ENCODE peak calls at places on chromosomes 12 and 14, in six cellular contexts. R is ovary, S is RWPE1, V is foreskin fibroblast, H is GM06990, O is HL-60. X is an unnamed sample.

GRCh38 chr14:75005357-75005756 is 2.6 kb downstream of the EIF2B2 start:
- DNase-seq in R (no peak), S (no peak), V (no peak), H (no peak), O (no peak), X (no peak)

GRCh38 chr12:19597304-19598066 is 158.2 kb downstream of the AEBP2 start:
- DNase-seq in R (no peak), S (no peak), V (no peak), H (no peak), O (no peak), X (no peak)

GRCh38 chr12:59027199-59027598 is 106.9 kb upstream of the LRIG3 start:
- DNase-seq in R (no peak), S (no peak), V (no peak), H (no peak), O (no peak), X (no peak)

GRCh38 chr12:120941846-120942405 is 36.4 kb upstream of the HNF1A start:
- DNase-seq in R (no peak), S (no peak), V (no peak), H (no peak), O (peak), X (no peak)

GRCh38 chr14:35940291-35940690 is 114.2 kb downstream of the BRMS1L start:
- DNase-seq in R (no peak), S (no peak), V (no peak), H (peak), O (no peak), X (no peak)

GRCh38 chr14:105142651-105143450 is 25.7 kb downstream of the JAG2 start:
- DNase-seq in R (no peak), S (no peak), V (no peak), H (no peak), O (no peak), X (no peak)

GRCh38 chr12:52278931-52279682 is 4.7 kb downstream of the KRT86 start:
- DNase-seq in R (peak), S (peak), V (peak), H (peak), O (peak), X (peak)

GRCh38 chr14:93956514-93957332 is 19.6 kb downstream of the ASB2 start:
- DNase-seq in R (no peak), S (no peak), V (no peak), H (no peak), O (no peak), X (peak)

GRCh38 chr14:64761441-64762043 is 57.3 kb downstream of the PLEKHG3 start:
- DNase-seq in R (peak), S (no peak), V (peak), H (no peak), O (no peak), X (no peak)

GRCh38 chr14:73567951-73568885 is 795 bp upstream of the ACOT2 start:
- DNase-seq in R (no peak), S (no peak), V (peak), H (no peak), O (no peak), X (no peak)

GRCh38 chr14:51424569-51425251 is 184.7 kb downstream of the TMX1 start:
- DNase-seq in R (no peak), S (no peak), V (peak), H (no peak), O (no peak), X (no peak)

GRCh38 chr12:27732281-27732680 is 21.6 kb downstream of the MRPS35 start:
- DNase-seq in R (no peak), S (no peak), V (peak), H (no peak), O (peak), X (no peak)
- TF ChIP-seq CTCF in R (no peak), S (no peak), V (peak), H (peak), O (no peak), X (no peak)

GRCh38 chr12:111789779-111790178 is 23.0 kb downstream of the ALDH2 start:
- DNase-seq in R (no peak), S (no peak), V (no peak), H (no peak), O (no peak), X (no peak)
- TF ChIP-seq CTCF in R (no peak), S (no peak), V (no peak), H (no peak), O (no peak), X (no peak)

GRCh38 chr12:68788554-68789143 is 19.3 kb upstream of the MDM2 start:
- DNase-seq in R (no peak), S (no peak), V (no peak), H (no peak), O (no peak), X (no peak)

GRCh38 chr12:68785823-68786222 is 22.2 kb upstream of the MDM2 start:
- DNase-seq in R (no peak), S (no peak), V (no peak), H (no peak), O (no peak), X (no peak)

GRCh38 chr12:68789144-68789878 is 18.7 kb upstream of the MDM2 start:
- DNase-seq in R (no peak), S (no peak), V (peak), H (no peak), O (no peak), X (no peak)

GRCh38 chr12:68785358-68785757 is 22.6 kb upstream of the MDM2 start:
- DNase-seq in R (no peak), S (peak), V (peak), H (no peak), O (no peak), X (no peak)

GRCh38 chr12:68786929-68787328 is 21.0 kb upstream of the MDM2 start:
- DNase-seq in R (no peak), S (no peak), V (peak), H (no peak), O (peak), X (no peak)
- TF ChIP-seq CTCF in R (no peak), S (no peak), V (no peak), H (peak), O (no peak), X (no peak)

GRCh38 chr14:61753631-61754030 is 8.6 kb upstream of the SNAPC1 start:
- DNase-seq in R (no peak), S (no peak), V (peak), H (no peak), O (no peak), X (no peak)
- TF ChIP-seq CTCF in R (no peak), S (peak), V (peak), H (no peak), O (no peak), X (no peak)

GRCh38 chr14:79011091-79011919 is 841.1 kb downstream of the NRXN3 start:
- DNase-seq in R (no peak), S (peak), V (peak), H (no peak), O (no peak), X (no peak)
- TF ChIP-seq CTCF in R (no peak), S (peak), V (peak), H (peak), O (no peak), X (peak)

GRCh38 chr12:2794736-2795289 is at the start of gene FKBP4:
- DNase-seq in R (peak), S (peak), V (peak), H (peak), O (peak), X (peak)

GRCh38 chr12:2795291-2796186 is 769 bp downstream of the FKBP4 start:
- DNase-seq in R (peak), S (peak), V (peak), H (peak), O (peak), X (peak)

GRCh38 chr12:2797721-2798418 is 3.1 kb downstream of the FKBP4 start:
- DNase-seq in R (peak), S (no peak), V (peak), H (no peak), O (no peak), X (no peak)

GRCh38 chr12:2794261-2794735 is 472 bp upstream of the FKBP4 start:
- DNase-seq in R (no peak), S (peak), V (no peak), H (no peak), O (no peak), X (no peak)

GRCh38 chr12:2796187-2796663 is 1.5 kb downstream of the FKBP4 start:
- DNase-seq in R (no peak), S (peak), V (peak), H (no peak), O (no peak), X (no peak)
- TF ChIP-seq CTCF in R (no peak), S (no peak), V (no peak), H (peak), O (no peak), X (no peak)

GRCh38 chr12:81797100-81797499 is 38.0 kb upstream of the PPFIA2 start:
- DNase-seq in R (no peak), S (peak), V (peak), H (no peak), O (no peak), X (no peak)
- TF ChIP-seq CTCF in R (no peak), S (no peak), V (no peak), H (no peak), O (peak), X (peak)

GRCh38 chr12:101491325-101491724 is 16.2 kb downstream of the SPIC start:
- DNase-seq in R (no peak), S (no peak), V (no peak), H (no peak), O (no peak), X (no peak)

GRCh38 chr12:101485015-101485414 is 9.9 kb downstream of the SPIC start:
- DNase-seq in R (no peak), S (no peak), V (peak), H (no peak), O (no peak), X (no peak)

GRCh38 chr12:101490286-101490920 is 15.3 kb downstream of the SPIC start:
- DNase-seq in R (no peak), S (peak), V (no peak), H (no peak), O (peak), X (no peak)
- TF ChIP-seq CTCF in R (peak), S (peak), V (no peak), H (peak), O (no peak), X (no peak)

GRCh38 chr12:69598174-69598753 is 12.4 kb downstream of the LRRC10 start:
- DNase-seq in R (no peak), S (no peak), V (no peak), H (no peak), O (peak), X (no peak)

GRCh38 chr12:69601962-69602685 is 8.6 kb downstream of the LRRC10 start:
- DNase-seq in R (no peak), S (no peak), V (no peak), H (no peak), O (no peak), X (no peak)

GRCh38 chr12:69600804-69601203 is 9.9 kb downstream of the LRRC10 start:
- DNase-seq in R (no peak), S (no peak), V (no peak), H (no peak), O (no peak), X (no peak)

GRCh38 chr12:69608114-69608513 is 2.6 kb downstream of the LRRC10 start:
- DNase-seq in R (no peak), S (no peak), V (peak), H (no peak), O (no peak), X (no peak)

GRCh38 chr12:69602954-69603353 is 7.8 kb downstream of the LRRC10 start:
- DNase-seq in R (no peak), S (no peak), V (no peak), H (no peak), O (no peak), X (no peak)
- TF ChIP-seq CTCF in R (no peak), S (no peak), V (no peak), H (no peak), O (no peak), X (no peak)

X was measured in glutamatergic neuron.